ENCODE peak calls at places on chromosomes 13 and 19, in four cellular contexts. W is K562, J is GM12878, E is HL-60. L is an unnamed sample.

GRCh38 chr19:38298841-38299680 is 5.0 kb upstream of the C19orf33 start:
- DNase-seq in W (no peak), J (no peak), E (no peak), L (no peak)

GRCh38 chr13:110182003-110182402 is 125.0 kb downstream of the COL4A1 start:
- DNase-seq in W (no peak), J (no peak), E (no peak), L (no peak)

GRCh38 chr13:91158015-91158390 is 189.5 kb upstream of the MIR17HG start:
- DNase-seq in W (no peak), J (no peak), E (no peak), L (no peak)

GRCh38 chr13:42814868-42815267 is 33.5 kb downstream of the FAM216B start:
- DNase-seq in W (no peak), J (no peak), E (no peak), L (no peak)

GRCh38 chr13:114089341-114089740 is 43.1 kb downstream of the RASA3 start:
- DNase-seq in W (no peak), J (no peak), E (no peak), L (no peak)

GRCh38 chr13:73412933-73413332 is 354.1 kb downstream of the KLF5 start:
- DNase-seq in W (no peak), J (no peak), E (no peak), L (no peak)

GRCh38 chr19:7703332-7703731 is 1.4 kb upstream of the FCER2 start:
- DNase-seq in W (no peak), J (no peak), E (no peak), L (no peak)

GRCh38 chr19:40716031-40716654 is 543 bp downstream of the COQ8B start:
- DNase-seq in W (peak; percentile 55), J (peak; percentile 26), E (no peak), L (no peak)

GRCh38 chr13:41053384-41053826 is 7.9 kb upstream of the WBP4 start:
- DNase-seq in W (no peak), J (peak; percentile 79), E (peak; percentile 68), L (no peak)

GRCh38 chr19:18160792-18161690 is 8.1 kb downstream of the PIK3R2 start:
- DNase-seq in W (peak; percentile 95), J (no peak), E (peak; percentile 49), L (peak; percentile 96)

GRCh38 chr19:1259873-1260748 is 9.0 kb upstream of the CIRBP start:
- DNase-seq in W (no peak), J (no peak), E (no peak), L (no peak)

GRCh38 chr13:109160887-109161669 is 531.7 kb downstream of the MYO16 start:
- DNase-seq in W (no peak), J (no peak), E (no peak), L (no peak)

GRCh38 chr19:4609878-4610511 is 29.3 kb upstream of the TNFAIP8L1 start:
- DNase-seq in W (no peak), J (no peak), E (peak; percentile 77), L (no peak)

GRCh38 chr13:112893570-112894422 is 75.2 kb upstream of the MCF2L start:
- DNase-seq in W (peak; percentile 84), J (no peak), E (no peak), L (peak; percentile 75)

GRCh38 chr19:4157164-4157563 is 3.7 kb downstream of the CREB3L3 start:
- DNase-seq in W (no peak), J (no peak), E (no peak), L (no peak)

GRCh38 chr13:48492123-48493075 is 40.5 kb downstream of the RCBTB2 start:
- DNase-seq in W (peak; percentile 26), J (peak; percentile 98), E (peak; percentile 93), L (no peak)

GRCh38 chr13:64579331-64579730 is 2650.8 kb downstream of the PCDH9 start:
- DNase-seq in W (no peak), J (no peak), E (no peak), L (no peak)

GRCh38 chr13:93765811-93766210 is 539.2 kb downstream of the GPC6 start:
- DNase-seq in W (no peak), J (no peak), E (no peak), L (no peak)

GRCh38 chr13:85772379-85772778 is 26.8 kb downstream of the SLITRK6 start:
- DNase-seq in W (no peak), J (no peak), E (no peak), L (no peak)

GRCh38 chr13:75407473-75407872 is 74.5 kb downstream of the TBC1D4 start:
- DNase-seq in W (no peak), J (no peak), E (no peak), L (no peak)

GRCh38 chr19:12984683-12985048 is 10.6 kb upstream of the NFIX start:
- DNase-seq in W (no peak), J (no peak), E (no peak), L (no peak)

GRCh38 chr13:20156711-20157110 is 4.1 kb downstream of the GJA3 start:
- DNase-seq in W (no peak), J (no peak), E (no peak), L (no peak)

GRCh38 chr13:39263033-39263432 is 224.8 kb downstream of the NHLRC3 start:
- DNase-seq in W (peak; percentile 38), J (peak; percentile 9), E (peak; percentile 39), L (peak; percentile 17)
- TF ChIP-seq SPI1 in W (no peak), J (no peak), E (no peak), L (no peak)

DNA sequence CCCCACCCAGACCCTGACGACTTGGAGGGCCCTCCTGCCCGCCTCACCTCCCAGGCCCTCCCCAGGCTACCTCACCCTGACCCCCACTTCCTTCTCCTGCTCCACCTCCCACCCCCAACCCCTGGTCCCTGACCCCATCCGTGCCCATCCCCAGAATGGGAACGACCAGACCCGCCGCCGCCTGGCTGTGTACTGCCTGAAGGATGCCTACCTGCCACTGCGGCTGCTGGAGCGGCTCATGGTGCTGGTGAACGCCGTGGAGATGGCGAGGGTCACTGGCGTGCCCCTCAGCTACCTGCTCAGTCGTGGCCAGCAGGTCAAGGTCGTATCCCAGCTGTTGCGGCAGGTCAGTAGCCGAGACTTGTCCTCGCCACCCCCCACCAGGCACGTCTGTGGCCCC is 11.9 kb upstream of the SPIB start:
- DNase-seq in W (no peak), J (no peak), E (no peak), L (no peak)
- TF ChIP-seq SPI1 in W (no peak), J (no peak), E (no peak), L (no peak)

DNA sequence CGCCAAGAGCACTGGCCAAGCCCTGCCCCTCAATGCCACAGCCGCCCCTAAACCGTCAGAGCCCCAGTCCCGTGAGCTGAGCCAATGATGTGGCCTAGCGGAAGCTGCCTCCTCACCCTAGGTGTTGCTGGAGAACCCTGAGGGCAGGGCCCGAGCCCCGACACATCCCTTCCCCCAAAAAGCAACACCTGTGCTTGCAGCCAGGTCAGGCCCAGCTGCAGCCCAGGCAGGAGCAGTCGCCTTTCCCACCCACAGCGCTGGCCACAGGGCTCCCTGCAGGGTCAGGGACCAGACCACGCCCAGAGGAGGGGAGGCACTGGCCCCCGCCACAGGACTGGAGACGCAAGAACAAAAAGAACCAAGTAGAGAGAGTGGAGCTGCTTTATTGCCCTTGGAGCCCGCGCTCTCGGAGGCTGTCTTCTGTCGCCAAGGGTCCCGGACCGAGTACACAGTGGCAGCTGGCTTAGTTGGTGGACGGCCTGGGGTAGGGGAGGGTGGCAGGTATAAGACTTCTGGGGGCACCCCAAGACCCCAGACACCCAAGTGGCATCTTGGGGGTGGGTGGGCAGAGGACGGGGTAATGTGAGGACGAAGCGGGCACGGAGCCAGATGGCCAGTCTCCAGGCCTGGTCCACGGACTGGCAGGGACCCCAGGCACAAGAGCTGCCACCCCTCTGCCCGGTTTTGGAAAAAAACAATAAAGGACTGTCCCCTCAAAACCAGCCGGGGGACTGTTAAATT is 3.3 kb downstream of the P2RY11 start:
- DNase-seq in W (no peak), J (no peak), E (no peak), L (no peak)
- TF ChIP-seq SPI1 in W (no peak), J (no peak), E (no peak), L (no peak)

GRCh38 chr19:49691243-49692101 is 556 bp downstream of the CPT1C start:
- DNase-seq in W (no peak), J (no peak), E (no peak), L (no peak)
- TF ChIP-seq SPI1 in W (no peak), J (no peak), E (no peak), L (no peak)